ENCODE peak calls at places on chromosomes 3 and 15, in five cellular contexts. N, Q, W, G and M are unnamed samples.

GRCh38 chr3:111763101-111763500 is 96.0 kb upstream of the PHLDB2 start:
- DNase-seq in N (no peak), Q (no peak), W (no peak), G (no peak), M (no peak)

GRCh38 chr3:128576290-128576689 is 74.3 kb downstream of the RPN1 start:
- DNase-seq in N (no peak), Q (no peak), W (no peak), G (no peak), M (no peak)

GRCh38 chr15:100968043-100968966 is 49.1 kb downstream of the LRRK1 start:
- DNase-seq in N (no peak), Q (no peak), W (peak; percentile 65), G (no peak), M (no peak)

GRCh38 chr3:125200731-125201139 is 11.8 kb downstream of the SLC12A8 start:
- DNase-seq in N (no peak), Q (no peak), W (no peak), G (no peak), M (no peak)

GRCh38 chr15:39585871-39586301 is 5.0 kb downstream of the THBS1 start:
- DNase-seq in N (no peak), Q (no peak), W (no peak), G (no peak), M (no peak)

GRCh38 chr3:138348107-138348949 is at the start of gene MRAS:
- DNase-seq in N (peak; percentile 87), Q (no peak), W (peak; percentile 38), G (peak; percentile 85), M (peak; percentile 38)

GRCh38 chr3:16516695-16517481 is 3.4 kb upstream of the RFTN1 start:
- DNase-seq in N (no peak), Q (peak; percentile 55), W (no peak), G (peak; percentile 31), M (no peak)

GRCh38 chr3:66555214-66555844 is 54.5 kb upstream of the LRIG1 start:
- DNase-seq in N (no peak), Q (no peak), W (no peak), G (no peak), M (no peak)

GRCh38 chr3:126212629-126213375 is 32.4 kb upstream of the ALDH1L1 start:
- DNase-seq in N (peak; percentile 81), Q (no peak), W (peak; percentile 76), G (peak; percentile 41), M (no peak)

GRCh38 chr15:31605467-31605931 is 278.9 kb downstream of the KLF13 start:
- DNase-seq in N (no peak), Q (no peak), W (no peak), G (no peak), M (no peak)

GRCh38 chr3:49213541-49213943 is 42.1 kb downstream of the KLHDC8B start:
- DNase-seq in N (peak; percentile 51), Q (no peak), W (no peak), G (no peak), M (no peak)

GRCh38 chr3:109939817-109940216 is 602.5 kb upstream of the DPPA4 start:
- DNase-seq in N (no peak), Q (no peak), W (no peak), G (no peak), M (no peak)

GRCh38 chr3:78988324-78988723 is 779.5 kb downstream of the ROBO1 start:
- DNase-seq in N (no peak), Q (no peak), W (no peak), G (no peak), M (no peak)

GRCh38 chr3:12490547-12490946 is 6.3 kb downstream of the TSEN2 start:
- DNase-seq in N (no peak), Q (no peak), W (no peak), G (no peak), M (no peak)

GRCh38 chr3:117563063-117563462 is 853.5 kb downstream of the TUSC7 start:
- DNase-seq in N (no peak), Q (no peak), W (no peak), G (no peak), M (no peak)

GRCh38 chr3:31300802-31301443 is 231.8 kb upstream of the STT3B start:
- DNase-seq in N (no peak), Q (no peak), W (no peak), G (no peak), M (no peak)

GRCh38 chr3:57958642-57959406 is 49.4 kb upstream of the FLNB start:
- DNase-seq in N (no peak), Q (peak; percentile 75), W (peak; percentile 57), G (no peak), M (no peak)

GRCh38 chr3:149646181-149646766 is 11.6 kb downstream of the WWTR1 start:
- DNase-seq in N (no peak), Q (no peak), W (peak; percentile 74), G (no peak), M (no peak)

GRCh38 chr3:47646362-47646761 is 67.7 kb upstream of the CSPG5 start:
- DNase-seq in N (no peak), Q (no peak), W (no peak), G (no peak), M (no peak)

GRCh38 chr3:113054552-113054951 is 63.8 kb downstream of the GTPBP8 start:
- DNase-seq in N (no peak), Q (no peak), W (no peak), G (no peak), M (no peak)

GRCh38 chr3:37967252-37967881 is 23.2 kb upstream of the VILL start:
- DNase-seq in N (no peak), Q (peak; percentile 69), W (no peak), G (peak; percentile 72), M (no peak)

GRCh38 chr15:39358441-39359041 is 222.3 kb upstream of the THBS1 start:
- DNase-seq in N (no peak), Q (no peak), W (peak; percentile 46), G (peak; percentile 37), M (no peak)

GRCh38 chr15:71195242-71195641 is 80.0 kb downstream of the THSD4 start:
- DNase-seq in N (no peak), Q (no peak), W (no peak), G (no peak), M (no peak)

GRCh38 chr3:129605593-129606521 is 619 bp downstream of the PLXND1 start:
- DNase-seq in N (no peak), Q (no peak), W (no peak), G (peak; percentile 64), M (no peak)

GRCh38 chr3:12198301-12198700 is 39.6 kb upstream of the TIMP4 start:
- DNase-seq in N (no peak), Q (no peak), W (peak; percentile 52), G (no peak), M (no peak)

GRCh38 chr15:59282515-59283337 is 76.1 kb downstream of the LDHAL6B start:
- DNase-seq in N (no peak), Q (no peak), W (no peak), G (peak; percentile 28), M (no peak)

GRCh38 chr3:154540950-154541604 is 111.1 kb upstream of the GPR149 start:
- DNase-seq in N (no peak), Q (no peak), W (no peak), G (no peak), M (no peak)

GRCh38 chr3:126040386-126040785 is 43.5 kb downstream of the SLC41A3 start:
- DNase-seq in N (no peak), Q (no peak), W (no peak), G (no peak), M (no peak)

GRCh38 chr3:196320110-196320509 is 2.1 kb upstream of the DYNLT2B start:
- DNase-seq in N (no peak), Q (no peak), W (no peak), G (no peak), M (no peak)

GRCh38 chr15:43487271-43487895 is 5.6 kb downstream of the TP53BP1 start:
- DNase-seq in N (no peak), Q (no peak), W (no peak), G (no peak), M (no peak)
- H3K36me3 ChIP-seq in N (no peaks in the 10 kb centered on the region), Q (no peaks in the 10 kb centered on the region), W (no peaks in the 10 kb centered on the region), G (peaks cover 25% of the 10 kb centered on the region), M (no peaks in the 10 kb centered on the region)

GRCh38 chr3:81726735-81727134 is 34.7 kb downstream of the GBE1 start:
- DNase-seq in N (no peak), Q (no peak), W (no peak), G (no peak), M (no peak)

GRCh38 chr3:81726132-81726531 is 35.3 kb downstream of the GBE1 start:
- DNase-seq in N (no peak), Q (no peak), W (no peak), G (no peak), M (no peak)

GRCh38 chr3:81732642-81733041 is 28.8 kb downstream of the GBE1 start:
- DNase-seq in N (no peak), Q (no peak), W (no peak), G (no peak), M (no peak)

GRCh38 chr3:81723732-81724313 is 37.6 kb downstream of the GBE1 start:
- DNase-seq in N (no peak), Q (no peak), W (no peak), G (peak; percentile 46), M (no peak)

DNA sequence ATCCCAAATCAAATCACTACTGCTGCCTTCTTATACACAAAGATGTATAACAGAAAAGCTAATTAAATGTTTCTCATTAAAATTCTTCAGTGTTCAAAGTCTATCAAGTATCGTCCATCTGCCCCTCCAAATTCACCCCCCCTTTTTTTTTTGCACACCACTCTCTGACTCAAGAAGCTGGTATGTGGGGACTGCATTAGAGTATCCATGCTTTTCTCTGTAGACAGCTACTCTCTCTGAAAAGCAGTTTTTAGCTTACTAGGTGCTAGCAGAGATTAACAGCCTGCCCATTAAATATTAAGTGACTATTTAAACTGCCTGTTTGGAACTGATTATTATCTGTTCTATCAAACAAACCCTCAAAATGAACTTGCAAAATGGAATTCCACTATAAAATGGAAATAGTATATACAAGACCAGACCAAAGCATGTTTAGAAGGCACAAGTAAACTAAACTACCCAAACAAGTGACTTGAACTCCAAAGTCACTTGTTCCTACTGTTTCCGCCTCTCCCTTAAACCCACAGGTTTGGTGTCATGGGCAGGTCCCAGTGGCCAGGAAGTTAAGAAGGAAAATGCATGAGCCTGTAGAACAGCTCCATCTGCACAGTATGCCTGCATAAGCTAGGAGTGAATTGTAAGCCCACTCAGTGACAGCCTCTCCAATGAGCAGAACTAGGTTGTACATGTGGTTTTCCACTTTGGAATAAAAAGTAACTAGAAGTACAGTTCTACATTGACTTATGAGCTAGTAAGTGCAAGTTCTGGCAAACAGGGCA is 32.5 kb downstream of the GBE1 start:
- DNase-seq in N (no peak), Q (no peak), W (no peak), G (no peak), M (no peak)
- TF ChIP-seq CTCF in N (no peak), Q (no peak), W (no peak), G (no peak), M (no peak)

GRCh38 chr3:64225695-64226499 is 631 bp upstream of the PRICKLE2 start:
- DNase-seq in N (no peak), Q (no peak), W (no peak), G (no peak), M (no peak)
- H3K4me3 ChIP-seq in N (no peak overlapping the region), Q (no peak overlapping the region), W (no peak overlapping the region), G (no peak overlapping the region), M (peak overlapping the region; percentile 70)

DNA sequence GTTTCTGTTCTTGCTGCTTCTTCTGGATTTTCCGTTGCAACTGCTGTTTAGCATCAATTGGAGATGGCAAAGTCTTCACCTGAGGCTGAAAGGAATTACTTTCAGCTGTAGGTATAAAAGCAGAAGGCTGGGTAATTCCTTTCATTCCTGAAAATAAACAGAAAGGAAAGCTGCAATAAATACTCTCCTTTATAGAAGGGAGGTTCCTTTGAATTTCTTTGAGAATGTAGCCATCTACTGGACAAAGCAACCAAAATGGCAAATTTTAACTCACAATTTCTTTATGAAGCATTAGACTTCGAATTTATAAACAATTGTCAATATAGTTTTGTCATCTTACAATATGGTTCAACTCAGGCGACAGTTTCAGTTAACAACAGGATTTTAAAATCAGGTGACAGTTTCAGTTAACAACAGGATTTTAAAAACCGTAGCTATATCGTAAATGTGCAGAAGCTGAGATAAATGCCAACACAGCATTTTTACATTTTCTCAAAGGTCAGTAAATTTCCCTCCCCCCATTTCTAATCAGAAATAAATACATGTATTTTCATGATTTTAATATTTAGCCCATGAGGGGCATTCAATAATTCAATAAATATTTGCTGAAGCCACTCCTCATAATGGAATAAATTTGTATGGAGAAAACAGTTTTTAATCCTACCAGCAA is 105.0 kb upstream of the NEDD4 start:
- DNase-seq in N (no peak), Q (no peak), W (no peak), G (no peak), M (no peak)
- H3K36me3 ChIP-seq in N (peaks cover 13% of the 10 kb centered on the region), Q (peaks cover 5% of the 10 kb centered on the region), W (peaks cover 6% of the 10 kb centered on the region), G (peaks cover 45% of the 10 kb centered on the region), M (peaks cover 23% of the 10 kb centered on the region)